ENCODE peak calls at places on chromosomes 11 and 22, in four cellular contexts. T is suprapubic skin, Z is stomach, U is breast epithelium. Q is an unnamed sample.
A peak's percentile ranks its signal among the peaks of the same experiment; 100 is the strongest.

GRCh38 chr11:6468712-6469495 is 4.8 kb downstream of the TRIM3 start:
- DNase-seq in T (peak; percentile 91), Z (peak; percentile 80), U (peak; percentile 76), Q (no peak)

GRCh38 chr11:101860694-101861371 is 54.0 kb upstream of the CEP126 start:
- DNase-seq in T (no peak), Z (peak; percentile 38), U (no peak), Q (no peak)

GRCh38 chr11:44977493-44977984 is 26.9 kb upstream of the TP53I11 start:
- DNase-seq in T (no peak), Z (peak; percentile 55), U (no peak), Q (no peak)

GRCh38 chr11:12508151-12508740 is 130.9 kb downstream of the PARVA start:
- DNase-seq in T (no peak), Z (no peak), U (no peak), Q (no peak)

GRCh38 chr11:120998581-120998980 is 25.3 kb upstream of the TBCEL start:
- DNase-seq in T (no peak), Z (no peak), U (no peak), Q (no peak)

GRCh38 chr11:123517559-123518364 is 87.7 kb downstream of the GRAMD1B start:
- DNase-seq in T (no peak), Z (no peak), U (no peak), Q (no peak)

GRCh38 chr11:17595526-17596309 is 48.7 kb downstream of the OTOG start:
- DNase-seq in T (peak; percentile 39), Z (peak; percentile 20), U (peak; percentile 22), Q (no peak)

GRCh38 chr22:19517171-19517500 is 7.1 kb downstream of the CLDN5 start:
- DNase-seq in T (no peak), Z (no peak), U (no peak), Q (no peak)

GRCh38 chr11:76161261-76161961 is 44.9 kb downstream of the WNT11 start:
- DNase-seq in T (no peak), Z (no peak), U (no peak), Q (no peak)

GRCh38 chr22:21939392-21940319 is 13.0 kb downstream of the PPM1F start:
- DNase-seq in T (no peak), Z (no peak), U (no peak), Q (no peak)

GRCh38 chr11:67119577-67120391 is 721 bp downstream of the KDM2A start:
- DNase-seq in T (peak; percentile 67), Z (no peak), U (no peak), Q (peak; percentile 29)

GRCh38 chr11:32884770-32885384 is 7.7 kb upstream of the QSER1 start:
- DNase-seq in T (no peak), Z (no peak), U (no peak), Q (no peak)

GRCh38 chr11:77517753-77518152 is 43.9 kb upstream of the PAK1 start:
- DNase-seq in T (no peak), Z (no peak), U (no peak), Q (no peak)

GRCh38 chr11:92045325-92045724 is 179.3 kb upstream of the FAT3 start:
- DNase-seq in T (no peak), Z (no peak), U (no peak), Q (no peak)

GRCh38 chr11:89540826-89541225 is 49.7 kb upstream of the NOX4 start:
- DNase-seq in T (no peak), Z (no peak), U (no peak), Q (no peak)

GRCh38 chr11:57214494-57214893 is 22.6 kb downstream of the APLNR start:
- DNase-seq in T (no peak), Z (no peak), U (no peak), Q (no peak)

GRCh38 chr11:131649861-131650260 is 279.4 kb downstream of the NTM start:
- DNase-seq in T (no peak), Z (no peak), U (no peak), Q (no peak)

GRCh38 chr11:134689886-134690285 is 277.8 kb upstream of the B3GAT1 start:
- DNase-seq in T (no peak), Z (no peak), U (no peak), Q (no peak)

DNA sequence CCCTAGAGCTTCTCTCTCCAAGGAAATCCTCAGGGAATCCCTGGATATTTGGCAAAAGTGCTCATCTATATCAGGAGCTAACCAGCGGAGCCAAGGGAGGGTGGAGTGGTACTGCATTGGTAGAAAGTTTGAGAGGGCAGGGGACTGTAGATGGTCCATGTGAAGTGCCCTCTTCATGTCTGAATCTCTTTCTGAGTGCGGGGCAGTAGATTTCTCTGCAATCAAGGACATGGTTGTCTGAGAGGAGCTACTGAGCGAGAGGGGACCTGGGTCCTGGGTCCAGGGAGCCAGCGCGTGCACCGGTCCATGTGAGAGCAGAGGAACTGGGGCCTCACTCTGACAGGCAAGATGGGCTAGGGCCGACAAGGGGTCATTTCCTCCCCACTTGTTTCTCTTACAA is 716 bp downstream of the DIXDC1 start:
- DNase-seq in T (no peak), Z (no peak), U (no peak), Q (no peak)
- H3K27ac ChIP-seq in T (peak overlapping the region; percentile 65), Z (peak overlapping the region; percentile 67), U (peak overlapping the region; percentile 70), Q (peak overlapping the region; percentile 73)

GRCh38 chr22:38080847-38081635 is 2.9 kb downstream of the SLC16A8 start:
- DNase-seq in T (no peak), Z (peak; percentile 39), U (no peak), Q (no peak)
- TF ChIP-seq CTCF in T (no peak), Z (no peak), U (no peak), Q (no peak)

GRCh38 chr11:47373876-47374820 is 4.2 kb downstream of the SPI1 start:
- DNase-seq in T (peak; percentile 88), Z (peak; percentile 87), U (peak; percentile 76), Q (peak; percentile 95)
- TF ChIP-seq POLR2AphosphoS5 in T (no peak), Z (no peak), U (no peak), Q (no peak)

DNA sequence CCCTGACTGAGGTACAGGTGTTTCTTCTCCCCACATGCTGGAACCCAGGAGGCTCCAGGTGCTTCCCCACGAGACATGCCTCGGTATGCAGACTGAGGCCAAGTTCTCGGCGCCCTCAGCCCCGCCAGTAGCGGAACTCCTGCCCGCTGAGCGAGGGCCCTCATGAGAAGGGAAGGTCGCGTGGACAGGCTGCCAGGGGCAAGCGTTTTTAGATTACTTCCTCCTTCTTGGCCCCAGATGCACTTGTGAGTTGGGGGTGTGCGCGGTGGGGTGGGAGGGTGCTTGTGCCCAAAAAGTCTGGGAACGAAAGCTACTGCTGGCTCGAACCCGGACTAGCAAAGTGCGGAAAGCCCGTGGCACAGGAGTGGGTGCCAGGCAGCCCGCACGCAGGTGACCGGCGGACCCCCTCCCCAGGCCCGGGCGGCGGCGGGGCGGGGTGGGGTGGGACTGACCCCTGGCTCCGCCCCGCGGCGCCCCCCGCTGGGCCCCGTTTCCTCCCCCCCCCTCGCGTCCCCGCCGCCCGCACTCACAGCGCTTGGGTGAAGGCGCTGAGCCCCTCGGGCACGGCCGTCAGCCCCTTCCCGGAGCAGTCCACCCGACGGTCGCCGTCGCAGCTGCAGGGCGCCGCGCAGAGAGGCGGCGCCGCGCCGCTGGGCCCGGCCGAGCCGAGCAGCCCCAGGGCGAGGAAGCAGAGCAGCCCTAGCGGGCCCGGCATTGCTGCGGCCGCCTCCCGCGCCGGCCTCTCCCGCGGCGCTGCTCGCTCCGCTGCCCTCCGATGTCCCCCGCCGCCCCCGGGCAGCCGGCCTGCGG is 797 bp downstream of the LGR4 start:
- DNase-seq in T (peak; percentile 71), Z (peak; percentile 49), U (peak; percentile 52), Q (peak; percentile 25)
- H3K27ac ChIP-seq in T (peak overlapping the region; percentile 97), Z (peak overlapping the region; percentile 92), U (peak overlapping the region; percentile 88), Q (peak overlapping the region; percentile 79)

DNA sequence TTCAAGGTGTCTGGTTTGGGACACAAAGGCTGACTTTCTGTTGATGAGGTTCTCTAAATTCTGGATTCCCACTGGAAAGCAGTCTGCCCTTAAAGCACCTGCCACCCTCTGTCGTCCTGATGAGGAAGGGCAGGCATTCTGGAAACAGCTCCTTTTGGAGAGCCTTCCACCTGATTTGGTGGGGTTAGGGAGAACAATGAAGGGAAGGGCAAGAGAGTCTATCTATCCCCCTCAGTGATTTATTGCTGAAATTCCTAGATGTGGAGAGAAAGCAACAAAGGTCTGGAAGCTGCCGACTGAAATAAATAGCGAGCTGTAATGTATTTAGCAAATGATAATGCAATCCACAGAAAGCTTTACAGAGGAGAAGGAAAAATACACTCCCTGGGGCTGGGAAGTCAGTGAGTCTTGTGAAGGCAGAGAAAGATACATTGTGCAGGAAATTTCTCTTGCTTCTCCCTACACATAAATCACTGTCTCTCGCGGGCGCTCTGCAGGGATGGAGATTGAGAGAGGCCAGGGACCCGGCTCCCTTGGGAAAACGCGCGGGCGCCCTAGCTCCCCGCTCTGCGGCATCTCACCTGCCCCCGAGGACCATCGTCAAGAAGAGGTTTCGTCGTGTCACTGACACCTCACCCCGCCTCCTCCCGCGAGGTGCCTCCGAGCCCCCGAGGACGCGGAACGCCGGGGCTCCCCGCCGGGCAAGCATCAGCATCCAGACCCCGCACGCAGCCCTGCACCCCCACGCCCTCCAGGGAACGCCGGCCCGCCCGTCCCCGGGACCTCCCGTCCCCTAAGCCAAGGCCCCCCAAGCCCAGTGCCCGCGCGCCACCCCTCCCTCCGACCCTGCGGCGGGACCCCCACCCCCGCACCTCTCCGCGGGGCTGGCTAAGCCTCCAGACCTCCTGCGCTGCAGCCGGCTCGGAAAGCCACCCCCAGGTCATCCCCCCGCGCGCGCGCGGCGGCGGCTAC is 673 bp downstream of the CDON start:
- DNase-seq in T (peak; percentile 85), Z (no peak), U (peak; percentile 56), Q (peak; percentile 51)
- TF ChIP-seq CTCF in T (no peak), Z (peak; percentile 66), U (peak; percentile 71), Q (peak; percentile 27)

DNA sequence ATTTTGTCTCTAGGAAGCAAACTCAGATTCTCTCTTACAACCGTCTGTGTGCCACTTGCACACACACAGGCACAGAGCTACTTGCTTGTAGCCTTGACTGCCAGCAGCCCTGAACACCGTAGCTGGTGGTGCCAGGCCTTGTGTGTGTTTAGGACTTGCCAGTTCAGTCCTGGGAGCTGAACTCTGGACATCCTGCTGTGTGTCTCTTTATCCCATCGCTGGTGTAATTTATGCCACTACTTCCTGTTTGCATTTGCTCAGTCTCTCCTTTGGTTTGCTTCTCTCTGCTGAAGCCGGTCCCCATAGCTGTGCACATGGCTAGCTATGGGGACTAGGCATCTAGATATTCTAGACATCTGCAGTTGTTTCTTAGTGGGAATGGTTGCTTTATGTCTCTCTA is 24.0 kb downstream of the MARK2 start:
- DNase-seq in T (no peak), Z (peak; percentile 84), U (no peak), Q (no peak)
- TF ChIP-seq POLR2AphosphoS5 in T (no peak), Z (peak; percentile 35), U (no peak), Q (no peak)